ENCODE peak calls at places on chromosomes 7 and 10, in four cellular contexts. B is endothelial cell of umbilical vein, P is IMR-90, O is GM12878. L is an unnamed sample.

GRCh38 chr7:5595545-5596045 is 172.0 kb upstream of the TNRC18 start:
- DNase-seq in B (no peak), P (peak), O (no peak), L (peak)

GRCh38 chr10:78742730-78743615 is 325.8 kb upstream of the ZMIZ1 start:
- DNase-seq in B (no peak), P (no peak), O (no peak), L (no peak)

GRCh38 chr7:117124585-117125220 is 171.4 kb downstream of the ST7 start:
- DNase-seq in B (peak), P (peak), O (peak), L (peak)

GRCh38 chr10:103852189-103852711 is 3.1 kb downstream of the SH3PXD2A start:
- DNase-seq in B (no peak), P (peak), O (no peak), L (no peak)

GRCh38 chr10:50577681-50578350 is 45.9 kb downstream of the SGMS1 start:
- DNase-seq in B (peak), P (peak), O (no peak), L (peak)

GRCh38 chr10:12835709-12836108 is 165.8 kb downstream of the CCDC3 start:
- DNase-seq in B (peak), P (peak), O (no peak), L (no peak)

GRCh38 chr7:101058355-101058754 is 26.9 kb upstream of the TRIM56 start:
- DNase-seq in B (peak), P (peak), O (no peak), L (peak)

GRCh38 chr10:101207026-101207425 is 22.2 kb downstream of the LBX1 start:
- DNase-seq in B (no peak), P (no peak), O (no peak), L (no peak)

GRCh38 chr10:59709472-59710125 is at the start of gene SLC16A9:
- DNase-seq in B (peak), P (peak), O (peak), L (peak)

GRCh38 chr7:44727346-44728262 is 21.0 kb upstream of the ZMIZ2 start:
- DNase-seq in B (peak), P (peak), O (no peak), L (no peak)

GRCh38 chr10:8052344-8052969 is 2.0 kb upstream of the GATA3 start:
- DNase-seq in B (peak), P (no peak), O (no peak), L (no peak)

GRCh38 chr7:105267244-105267643 is 121.5 kb downstream of the SRPK2 start:
- DNase-seq in B (no peak), P (peak), O (no peak), L (no peak)

GRCh38 chr7:156558198-156558597 is 82.4 kb upstream of the RNF32 start:
- DNase-seq in B (no peak), P (peak), O (no peak), L (no peak)

GRCh38 chr7:48786951-48787350 is 137.4 kb upstream of the CDC14C start:
- DNase-seq in B (no peak), P (no peak), O (no peak), L (no peak)

GRCh38 chr10:62171791-62172190 is 96.9 kb downstream of the RTKN2 start:
- DNase-seq in B (peak), P (no peak), O (no peak), L (no peak)

GRCh38 chr7:108073305-108074070 is 56.7 kb downstream of the LAMB4 start:
- DNase-seq in B (no peak), P (no peak), O (no peak), L (no peak)

GRCh38 chr10:77104459-77104980 is 533.1 kb downstream of the KCNMA1 start:
- DNase-seq in B (peak), P (peak), O (no peak), L (no peak)

GRCh38 chr7:16080131-16080530 is 341.2 kb downstream of the CRPPA start:
- DNase-seq in B (no peak), P (no peak), O (no peak), L (no peak)

GRCh38 chr10:132151951-132152505 is 34.7 kb upstream of the DPYSL4 start:
- DNase-seq in B (no peak), P (no peak), O (no peak), L (no peak)

GRCh38 chr7:112869111-112869774 is 79.0 kb upstream of the TMEM168 start:
- DNase-seq in B (peak), P (peak), O (peak), L (peak)

GRCh38 chr7:32058017-32058416 is 12.2 kb downstream of the PDE1C start:
- DNase-seq in B (no peak), P (no peak), O (no peak), L (no peak)

GRCh38 chr7:2309889-2310331 is 4.3 kb downstream of the SNX8 start:
- DNase-seq in B (no peak), P (peak), O (no peak), L (no peak)

GRCh38 chr10:130882911-130883310 is 428.6 kb downstream of the TCERG1L start:
- DNase-seq in B (no peak), P (no peak), O (no peak), L (no peak)

GRCh38 chr7:144057954-144058353 is 9.2 kb downstream of the OR2A5 start:
- DNase-seq in B (no peak), P (no peak), O (no peak), L (no peak)

GRCh38 chr7:138756591-138757222 is 41.1 kb upstream of the TMEM213 start:
- DNase-seq in B (no peak), P (no peak), O (no peak), L (no peak)

DNA sequence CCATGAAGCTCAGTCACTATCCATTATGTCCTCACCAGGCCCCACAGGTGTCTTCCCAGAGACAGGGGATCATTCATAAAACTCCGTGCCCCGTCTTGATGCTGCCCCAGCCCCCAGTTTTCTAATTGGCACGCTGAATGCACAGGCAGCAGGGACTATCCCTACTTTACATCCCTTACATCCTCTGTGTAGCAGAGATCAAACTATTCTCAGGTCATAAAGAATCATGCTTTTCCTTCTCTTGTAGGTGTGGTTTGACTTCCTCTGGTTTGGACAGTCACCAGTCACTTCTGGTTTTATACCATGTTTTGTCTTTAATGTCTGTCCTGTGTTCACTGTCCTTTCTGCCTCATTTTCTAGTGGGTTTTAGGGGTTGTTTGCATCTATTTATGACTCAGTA is 140.3 kb upstream of the NPVF start:
- DNase-seq in B (no peak), P (no peak), O (no peak), L (no peak)
- TF ChIP-seq FOS in B (no peak), P (no peak), O (no peak), L (no peak)

DNA sequence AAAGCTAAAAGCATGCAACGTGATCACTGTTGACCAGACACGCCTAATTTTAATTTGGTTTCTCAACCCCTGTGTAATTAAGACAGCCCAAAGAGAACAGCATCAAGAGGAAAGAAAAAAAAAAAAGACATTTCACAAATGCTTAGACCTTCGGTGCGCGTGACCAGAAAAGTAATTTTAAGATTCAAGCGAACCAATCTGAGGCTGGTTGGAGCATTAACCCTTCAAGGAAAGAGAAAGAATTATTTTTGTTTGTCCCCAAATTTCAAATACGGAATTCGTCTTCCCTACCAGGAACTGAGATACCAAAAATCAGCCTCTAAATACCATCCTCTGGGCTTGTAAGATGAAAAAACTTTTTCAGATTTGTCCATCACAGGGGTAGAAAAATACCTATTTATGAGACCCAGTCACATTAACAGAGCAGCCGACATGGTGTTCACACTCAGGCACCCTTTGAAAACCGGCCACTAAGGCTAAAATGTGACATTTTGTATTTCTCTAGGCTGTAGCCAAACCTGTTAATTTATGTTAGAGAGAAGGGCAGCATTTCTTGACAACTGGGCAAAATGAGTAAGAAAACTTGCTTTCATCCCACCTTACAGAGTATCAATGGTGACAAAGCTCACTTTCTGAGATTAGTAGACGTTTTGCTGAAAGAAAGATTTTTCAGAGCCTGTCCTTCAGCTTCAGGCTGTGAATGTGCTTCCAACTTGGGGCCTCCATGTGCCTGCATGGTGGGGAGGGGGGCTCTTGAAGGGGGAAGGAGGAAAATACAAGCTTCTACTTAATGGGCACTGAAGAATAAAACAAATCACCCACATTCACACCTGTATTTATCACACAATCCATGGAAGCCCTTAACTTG is 179.9 kb upstream of the KLF14 start:
- DNase-seq in B (peak), P (no peak), O (no peak), L (no peak)
- TF ChIP-seq FOS in B (no peak), P (no peak), O (no peak), L (no peak)

DNA sequence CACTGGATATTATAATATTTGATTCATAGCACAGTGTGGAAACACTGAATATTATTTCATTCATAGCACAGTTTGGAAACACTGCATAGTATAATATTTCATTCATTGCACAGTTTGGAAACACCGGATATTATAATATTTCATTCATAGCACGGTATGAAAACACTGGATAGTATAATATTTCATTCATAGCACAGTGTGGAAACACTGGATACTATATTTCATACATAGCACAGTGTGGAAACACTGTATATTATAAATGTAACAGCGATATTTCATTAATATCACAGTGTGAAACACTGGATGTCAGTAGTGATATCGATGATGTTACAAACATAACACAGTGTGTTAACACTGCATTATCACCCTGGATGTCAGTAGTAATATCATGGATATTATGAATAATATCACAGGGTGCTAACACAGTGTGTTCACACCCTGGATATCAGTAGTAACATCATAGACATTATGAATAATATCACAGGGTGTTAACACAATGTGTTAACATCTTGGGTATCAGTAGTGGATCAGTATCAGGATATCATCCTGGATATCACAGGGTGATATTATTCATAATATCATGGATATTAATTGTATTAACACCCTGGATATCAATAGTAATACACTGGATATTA is 2.8 kb upstream of the TMEM225B start:
- DNase-seq in B (no peak), P (no peak), O (no peak), L (no peak)
- TF ChIP-seq FOS in B (no peak), P (no peak), O (no peak), L (no peak)

GRCh38 chr10:107859065-107859464 is 694.6 kb upstream of the SORCS1 start:
- DNase-seq in B (no peak), P (no peak), O (no peak), L (no peak)
- TF ChIP-seq FOS in B (no peak), P (no peak), O (no peak), L (no peak)

GRCh38 chr10:31121074-31121685 is 89.5 kb upstream of the ZNF438 start:
- DNase-seq in B (no peak), P (peak), O (no peak), L (no peak)

GRCh38 chr10:31120392-31120791 is 88.7 kb upstream of the ZNF438 start:
- DNase-seq in B (no peak), P (peak), O (no peak), L (no peak)

GRCh38 chr10:31121797-31122586 is 90.3 kb upstream of the ZNF438 start:
- DNase-seq in B (no peak), P (peak), O (no peak), L (no peak)

GRCh38 chr10:31116226-31116625 is 84.6 kb upstream of the ZNF438 start:
- DNase-seq in B (no peak), P (no peak), O (no peak), L (no peak)

GRCh38 chr10:31118561-31118960 is 86.9 kb upstream of the ZNF438 start:
- DNase-seq in B (no peak), P (peak), O (no peak), L (no peak)
- TF ChIP-seq FOS in B (no peak), P (no peak), O (no peak), L (no peak)

DNA sequence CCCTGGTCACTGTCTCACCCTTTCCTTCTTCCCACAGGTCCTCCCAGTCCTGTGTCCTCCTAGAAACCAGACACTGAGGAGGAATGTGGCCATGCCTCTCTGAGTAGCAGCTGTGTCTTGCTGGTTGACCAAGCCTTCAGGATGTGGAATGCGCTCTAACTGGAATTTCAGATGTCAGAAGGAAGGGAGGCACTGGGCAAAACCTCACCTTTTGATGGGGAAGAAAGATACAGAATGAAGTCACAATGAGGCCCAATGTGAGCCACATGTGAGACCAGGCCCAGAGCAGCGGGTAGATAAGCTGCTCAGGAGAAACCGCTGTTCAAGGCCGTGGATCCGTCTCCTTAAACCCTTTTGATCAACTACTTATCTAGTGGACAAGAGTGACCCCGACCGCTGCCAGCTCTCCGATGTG is 54.8 kb upstream of the ECHDC3 start:
- DNase-seq in B (no peak), P (no peak), O (no peak), L (no peak)
- TF ChIP-seq FOS in B (no peak), P (no peak), O (no peak), L (no peak)

DNA sequence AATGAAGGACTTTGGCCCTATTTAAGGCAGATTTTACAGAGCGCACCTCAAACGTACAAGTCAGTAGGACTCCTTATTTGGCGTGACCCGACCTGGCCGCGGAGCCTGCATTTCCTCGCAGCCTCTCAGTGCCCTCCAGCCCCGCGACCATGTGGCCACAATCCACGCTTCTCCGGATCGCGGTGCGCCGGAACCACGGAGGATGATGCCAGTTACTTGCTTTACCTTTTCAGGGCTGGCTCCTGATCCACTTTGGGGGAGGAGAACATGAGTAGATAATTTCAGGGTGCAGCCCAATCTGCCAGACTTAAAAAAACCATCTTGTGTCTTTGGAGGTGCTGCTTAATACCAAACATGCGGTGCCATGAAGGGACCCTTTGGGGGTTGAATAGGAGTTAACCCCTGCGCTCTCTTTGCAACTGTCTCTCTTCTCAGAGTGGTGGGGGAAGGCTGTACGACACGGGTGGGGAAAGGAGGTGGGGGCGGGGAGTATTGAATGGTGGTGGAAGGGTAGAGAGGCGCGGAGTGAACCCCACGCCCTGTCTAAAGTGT is 1.5 kb downstream of the FRAT1 start:
- DNase-seq in B (no peak), P (no peak), O (no peak), L (no peak)
- TF ChIP-seq FOS in B (no peak), P (no peak), O (no peak), L (no peak)

L was measured in K562.